ENCODE peak calls at places on chromosome 1, in six cellular contexts. A, K, S, C, R and O are unnamed samples.

GRCh38 chr1:154220970-154221814 is 437 bp downstream of the UBAP2L start:
- DNase-seq in A (peak; percentile 70), K (no peak), S (peak; percentile 32), C (peak; percentile 49), R (peak; percentile 71), O (peak; percentile 71)

GRCh38 chr1:209583408-209583807 is at the start of gene CAMK1G:
- DNase-seq in A (no peak), K (peak; percentile 54), S (no peak), C (no peak), R (no peak), O (no peak)

GRCh38 chr1:229046251-229046853 is 224.6 kb upstream of the RAB4A start:
- DNase-seq in A (no peak), K (no peak), S (no peak), C (no peak), R (no peak), O (no peak)

GRCh38 chr1:31701137-31701736 is 2.6 kb downstream of the COL16A1 start:
- DNase-seq in A (no peak), K (peak; percentile 94), S (no peak), C (peak; percentile 77), R (no peak), O (no peak)

GRCh38 chr1:15671430-15671829 is 12.7 kb upstream of the PLEKHM2 start:
- DNase-seq in A (no peak), K (no peak), S (no peak), C (no peak), R (no peak), O (no peak)

GRCh38 chr1:67535474-67535873 is 105.3 kb upstream of the SERBP1 start:
- DNase-seq in A (no peak), K (peak; percentile 65), S (peak; percentile 30), C (peak; percentile 79), R (no peak), O (peak; percentile 26)

GRCh38 chr1:111286912-111287311 is 3.7 kb upstream of the CHIA start:
- DNase-seq in A (no peak), K (no peak), S (no peak), C (no peak), R (no peak), O (no peak)

GRCh38 chr1:54275349-54275748 is 75.4 kb downstream of the MRPL37 start:
- DNase-seq in A (no peak), K (no peak), S (no peak), C (no peak), R (no peak), O (no peak)

GRCh38 chr1:40239626-40240025 is 8.1 kb upstream of the TMCO2 start:
- DNase-seq in A (no peak), K (no peak), S (no peak), C (no peak), R (no peak), O (no peak)

GRCh38 chr1:1211541-1212511 is 2.1 kb downstream of the TNFRSF4 start:
- DNase-seq in A (no peak), K (no peak), S (no peak), C (no peak), R (no peak), O (no peak)

GRCh38 chr1:36880155-36881070 is 153.9 kb downstream of the GRIK3 start:
- DNase-seq in A (no peak), K (no peak), S (no peak), C (no peak), R (no peak), O (no peak)

GRCh38 chr1:204466416-204467405 is 27.9 kb downstream of the PIK3C2B start:
- DNase-seq in A (no peak), K (no peak), S (no peak), C (no peak), R (no peak), O (no peak)

GRCh38 chr1:106480629-106481028 is 575.8 kb upstream of the PRMT6 start:
- DNase-seq in A (no peak), K (no peak), S (no peak), C (no peak), R (no peak), O (no peak)

GRCh38 chr1:181424786-181425403 is 58.4 kb upstream of the CACNA1E start:
- DNase-seq in A (peak; percentile 45), K (peak; percentile 29), S (peak; percentile 41), C (peak; percentile 65), R (peak; percentile 74), O (peak; percentile 21)

GRCh38 chr1:22221233-22221780 is 78.4 kb upstream of the WNT4 start:
- DNase-seq in A (no peak), K (no peak), S (no peak), C (no peak), R (no peak), O (no peak)

GRCh38 chr1:218394989-218395388 is 49.9 kb downstream of the TGFB2 start:
- DNase-seq in A (no peak), K (no peak), S (no peak), C (no peak), R (no peak), O (no peak)

GRCh38 chr1:3908886-3909517 is 8.9 kb upstream of the C1orf174 start:
- DNase-seq in A (no peak), K (no peak), S (no peak), C (no peak), R (no peak), O (no peak)

GRCh38 chr1:41238311-41239094 is 3.6 kb downstream of the SCMH1 start:
- DNase-seq in A (no peak), K (no peak), S (no peak), C (no peak), R (no peak), O (no peak)

GRCh38 chr1:38891753-38892152 is 10.4 kb upstream of the GJA9 start:
- DNase-seq in A (no peak), K (no peak), S (no peak), C (no peak), R (no peak), O (no peak)

GRCh38 chr1:164480285-164480907 is 78.6 kb upstream of the PBX1 start:
- DNase-seq in A (no peak), K (no peak), S (no peak), C (no peak), R (no peak), O (no peak)

GRCh38 chr1:74771913-74772515 is 39.1 kb downstream of the TYW3 start:
- DNase-seq in A (no peak), K (peak; percentile 8), S (no peak), C (peak; percentile 42), R (no peak), O (peak; percentile 11)

GRCh38 chr1:27388337-27389005 is 4.0 kb upstream of the GPR3 start:
- DNase-seq in A (peak; percentile 53), K (no peak), S (no peak), C (peak; percentile 27), R (peak; percentile 72), O (peak; percentile 79)